ENCODE peak calls at places on chromosomes 1 and 21, in ten cellular contexts. V is iPS-NIHi11; J is NCI-H345; M is stimulated activated CD8-positive, alpha-beta memory T cell treated with anti-CD3 and anti-CD28 coated beads, Interleukin-7, amount 100 ng/mL, for 48 hours; F is type B pancreatic cell; B is KBM-7; O is right cardiac atrium; E is GM12892; Z is nephron progenitor cell; Y is heart left ventricle. A is an unnamed sample.

GRCh38 chr1:233364695-233365539 is 37.4 kb downstream of the MAP3K21 start:
- DNase-seq in V (no peak), J (no peak), M (no peak), F (no peak), B (peak), O (no peak), E (no peak), Z (no peak), Y (no peak), A (no peak)

GRCh38 chr1:7752512-7753417 is 18.3 kb upstream of the VAMP3 start:
- DNase-seq in V (peak), J (peak), M (no peak), F (no peak), B (peak), O (peak), E (no peak), Z (peak), Y (no peak), A (no peak)

GRCh38 chr1:91712981-91713841 is 172.7 kb downstream of the TGFBR3 start:
- DNase-seq in V (no peak), J (no peak), M (peak), F (no peak), B (peak), O (peak), E (no peak), Z (no peak), Y (peak), A (no peak)

GRCh38 chr1:203166192-203166940 is 9.3 kb downstream of the MYBPH start:
- DNase-seq in V (peak), J (no peak), M (no peak), F (no peak), B (no peak), O (no peak), E (peak), Z (no peak), Y (no peak), A (no peak)

GRCh38 chr1:32273389-32274208 is 18.3 kb upstream of the HDAC1 start:
- DNase-seq in V (peak), J (peak), M (peak), F (no peak), B (peak), O (no peak), E (no peak), Z (no peak), Y (no peak), A (no peak)

GRCh38 chr1:59445040-59445439 is 148.1 kb downstream of the FGGY start:
- DNase-seq in V (peak), J (no peak), M (no peak), F (no peak), B (no peak), O (no peak), E (no peak), Z (no peak), Y (no peak), A (no peak)

GRCh38 chr1:31479801-31480200 is 66.8 kb downstream of the SERINC2 start:
- DNase-seq in V (no peak), J (no peak), M (no peak), F (no peak), B (no peak), O (no peak), E (no peak), Z (no peak), Y (no peak), A (no peak)

GRCh38 chr1:24896596-24897262 is 33.3 kb downstream of the RUNX3 start:
- DNase-seq in V (no peak), J (no peak), M (no peak), F (peak), B (no peak), O (no peak), E (no peak), Z (no peak), Y (no peak), A (no peak)

GRCh38 chr1:61184035-61184713 is 101.8 kb downstream of the NFIA start:
- DNase-seq in V (peak), J (peak), M (no peak), F (no peak), B (no peak), O (peak), E (no peak), Z (no peak), Y (peak), A (peak)

GRCh38 chr1:215669806-215670485 is 102.8 kb downstream of the KCTD3 start:
- DNase-seq in V (peak), J (no peak), M (no peak), F (no peak), B (no peak), O (no peak), E (no peak), Z (no peak), Y (no peak), A (no peak)

GRCh38 chr21:45386336-45386727 is 18.6 kb upstream of the COL18A1 start:
- DNase-seq in V (peak), J (no peak), M (no peak), F (no peak), B (no peak), O (no peak), E (no peak), Z (no peak), Y (peak), A (peak)

GRCh38 chr1:161185282-161185682 is 8.0 kb upstream of the B4GALT3 start:
- DNase-seq in V (peak), J (no peak), M (peak), F (no peak), B (peak), O (peak), E (peak), Z (no peak), Y (peak), A (peak)

GRCh38 chr1:243740255-243740999 is 109.6 kb downstream of the AKT3 start:
- DNase-seq in V (no peak), J (no peak), M (no peak), F (no peak), B (no peak), O (no peak), E (no peak), Z (no peak), Y (no peak), A (no peak)

GRCh38 chr1:197441990-197442389 is 173.9 kb downstream of the CRB1 start:
- DNase-seq in V (no peak), J (no peak), M (no peak), F (no peak), B (no peak), O (peak), E (no peak), Z (no peak), Y (peak), A (no peak)

GRCh38 chr1:61139324-61140055 is 57.1 kb downstream of the NFIA start:
- DNase-seq in V (no peak), J (no peak), M (no peak), F (no peak), B (no peak), O (no peak), E (no peak), Z (no peak), Y (no peak), A (no peak)

GRCh38 chr1:54069792-54070548 is 16.6 kb downstream of the TCEANC2 start:
- DNase-seq in V (peak), J (peak), M (no peak), F (no peak), B (peak), O (peak), E (no peak), Z (no peak), Y (no peak), A (no peak)

GRCh38 chr1:42335809-42336518 is 929 bp upstream of the FOXJ3 start:
- DNase-seq in V (no peak), J (peak), M (no peak), F (no peak), B (no peak), O (peak), E (no peak), Z (no peak), Y (no peak), A (no peak)

GRCh38 chr1:226654046-226654445 is 85.0 kb downstream of the ITPKB start:
- DNase-seq in V (peak), J (no peak), M (no peak), F (no peak), B (no peak), O (peak), E (no peak), Z (peak), Y (peak), A (no peak)

GRCh38 chr1:56302878-56303277 is 276.5 kb downstream of the PLPP3 start:
- DNase-seq in V (no peak), J (no peak), M (no peak), F (no peak), B (no peak), O (no peak), E (no peak), Z (no peak), Y (no peak), A (no peak)

GRCh38 chr1:24117722-24118409 is 5.9 kb upstream of the MYOM3 start:
- DNase-seq in V (no peak), J (no peak), M (no peak), F (no peak), B (no peak), O (no peak), E (no peak), Z (no peak), Y (no peak), A (no peak)

GRCh38 chr1:902023-902422 is 21.7 kb upstream of the SAMD11 start:
- DNase-seq in V (peak), J (no peak), M (no peak), F (peak), B (no peak), O (no peak), E (peak), Z (no peak), Y (no peak), A (no peak)

GRCh38 chr1:33683913-33684312 is 180.0 kb upstream of the HMGB4 start:
- DNase-seq in V (peak), J (no peak), M (no peak), F (no peak), B (no peak), O (no peak), E (no peak), Z (no peak), Y (no peak), A (no peak)

GRCh38 chr1:3279182-3279470 is 175.3 kb upstream of the ARHGEF16 start:
- DNase-seq in V (no peak), J (no peak), M (no peak), F (no peak), B (no peak), O (no peak), E (no peak), Z (no peak), Y (no peak), A (no peak)

GRCh38 chr1:109762821-109763645 is 690 bp downstream of the EPS8L3 start:
- DNase-seq in V (no peak), J (no peak), M (no peak), F (peak), B (peak), O (peak), E (no peak), Z (no peak), Y (no peak), A (peak)

GRCh38 chr1:70863256-70863655 is 184.4 kb downstream of the PTGER3 start:
- DNase-seq in V (no peak), J (no peak), M (no peak), F (no peak), B (no peak), O (no peak), E (no peak), Z (no peak), Y (no peak), A (no peak)

GRCh38 chr21:34609244-34609950 is 5.5 kb downstream of the RCAN1 start:
- DNase-seq in V (no peak), J (peak), M (no peak), F (no peak), B (no peak), O (no peak), E (no peak), Z (no peak), Y (no peak), A (no peak)

GRCh38 chr1:112818990-112819689 is 104.0 kb upstream of the PPM1J start:
- DNase-seq in V (no peak), J (no peak), M (no peak), F (no peak), B (peak), O (no peak), E (no peak), Z (no peak), Y (no peak), A (no peak)

GRCh38 chr1:179228783-179229213 is 679 bp downstream of the ABL2 start:
- DNase-seq in V (peak), J (peak), M (no peak), F (peak), B (peak), O (peak), E (no peak), Z (peak), Y (no peak), A (peak)

GRCh38 chr1:116205941-116206679 is 94.9 kb downstream of the MAB21L3 start:
- DNase-seq in V (no peak), J (no peak), M (no peak), F (no peak), B (no peak), O (no peak), E (no peak), Z (no peak), Y (no peak), A (no peak)

GRCh38 chr1:31723828-31724359 is 20.1 kb upstream of the COL16A1 start:
- DNase-seq in V (peak), J (no peak), M (no peak), F (no peak), B (peak), O (peak), E (no peak), Z (peak), Y (peak), A (peak)

GRCh38 chr1:200873671-200874397 is 1.1 kb downstream of the GPR25 start:
- DNase-seq in V (no peak), J (no peak), M (no peak), F (no peak), B (no peak), O (no peak), E (no peak), Z (no peak), Y (no peak), A (peak)

GRCh38 chr1:4124631-4125145 is 224.6 kb upstream of the C1orf174 start:
- DNase-seq in V (no peak), J (no peak), M (no peak), F (no peak), B (no peak), O (no peak), E (no peak), Z (no peak), Y (no peak), A (no peak)

GRCh38 chr1:210373878-210374599 is 45.3 kb downstream of the HHAT start:
- DNase-seq in V (peak), J (peak), M (peak), F (no peak), B (peak), O (peak), E (no peak), Z (peak), Y (no peak), A (no peak)